ENCODE peak calls at places on chromosome 17, in four cellular contexts. X is H1, T is GM12878, E is HepG2. N is an unnamed sample.
A peak's percentile ranks its signal among the peaks of the same experiment; 100 is the strongest.

GRCh38 chr17:41308251-41308917 is 725 bp downstream of the KRTAP16-1 start:
- DNase-seq in X (no peak), E (no peak), T (peak; percentile 40), N (no peak)

GRCh38 chr17:8791910-8792270 is 7.3 kb downstream of the MFSD6L start:
- DNase-seq in E (no peak), X (no peak), T (no peak), N (no peak)

GRCh38 chr17:79444226-79444625 is 166.6 kb downstream of the RBFOX3 start:
- DNase-seq in T (no peak), E (no peak), X (no peak), N (no peak)

GRCh38 chr17:45190503-45191282 is 29.0 kb downstream of the HEXIM2 start:
- DNase-seq in X (no peak), E (no peak), T (no peak), N (no peak)

GRCh38 chr17:20202141-20202574 is 193.0 kb downstream of the SPECC1 start:
- DNase-seq in X (no peak), T (no peak), E (no peak), N (peak; percentile 77)

GRCh38 chr17:7932483-7932891 is 481 bp downstream of the CNTROB start:
- DNase-seq in X (no peak), T (no peak), E (peak; percentile 12), N (no peak)

GRCh38 chr17:80712610-80713009 is 168.0 kb downstream of the RPTOR start:
- DNase-seq in E (no peak), X (no peak), T (no peak), N (no peak)

GRCh38 chr17:34307110-34307509 is 12.1 kb upstream of the CCL8 start:
- DNase-seq in X (no peak), E (no peak), T (no peak), N (no peak)

GRCh38 chr17:79841369-79842135 is 2.3 kb upstream of the CBX4 start:
- DNase-seq in X (no peak), E (no peak), T (no peak), N (no peak)

GRCh38 chr17:68400404-68400735 is 56.9 kb downstream of the WIPI1 start:
- DNase-seq in E (no peak), T (no peak), X (no peak), N (no peak)

GRCh38 chr17:13864551-13864950 is 204.8 kb upstream of the COX10 start:
- DNase-seq in T (no peak), E (no peak), X (no peak), N (no peak)

GRCh38 chr17:33209671-33210070 is 83.4 kb downstream of the ASIC2 start:
- DNase-seq in T (no peak), E (no peak), X (no peak), N (no peak)

GRCh38 chr17:6695565-6695964 is 17.6 kb downstream of the SLC13A5 start:
- DNase-seq in E (no peak), T (no peak), X (no peak), N (no peak)

GRCh38 chr17:42311240-42312034 is 23.1 kb downstream of the STAT5A start:
- DNase-seq in E (peak; percentile 91), X (no peak), T (no peak), N (no peak)

GRCh38 chr17:2214887-2215615 is 88.5 kb downstream of the SMG6 start:
- DNase-seq in E (no peak), T (no peak), X (no peak), N (no peak)

GRCh38 chr17:9238340-9239259 is 217.3 kb downstream of the NTN1 start:
- DNase-seq in E (no peak), T (no peak), X (no peak), N (no peak)

GRCh38 chr17:5281814-5282638 is at the start of gene RABEP1:
- DNase-seq in E (peak; percentile 75), X (peak; percentile 31), T (peak; percentile 46), N (peak; percentile 78)

GRCh38 chr17:28871056-28871579 is 16.3 kb downstream of the ERAL1 start:
- DNase-seq in E (no peak), X (no peak), T (peak; percentile 79), N (no peak)

DNA sequence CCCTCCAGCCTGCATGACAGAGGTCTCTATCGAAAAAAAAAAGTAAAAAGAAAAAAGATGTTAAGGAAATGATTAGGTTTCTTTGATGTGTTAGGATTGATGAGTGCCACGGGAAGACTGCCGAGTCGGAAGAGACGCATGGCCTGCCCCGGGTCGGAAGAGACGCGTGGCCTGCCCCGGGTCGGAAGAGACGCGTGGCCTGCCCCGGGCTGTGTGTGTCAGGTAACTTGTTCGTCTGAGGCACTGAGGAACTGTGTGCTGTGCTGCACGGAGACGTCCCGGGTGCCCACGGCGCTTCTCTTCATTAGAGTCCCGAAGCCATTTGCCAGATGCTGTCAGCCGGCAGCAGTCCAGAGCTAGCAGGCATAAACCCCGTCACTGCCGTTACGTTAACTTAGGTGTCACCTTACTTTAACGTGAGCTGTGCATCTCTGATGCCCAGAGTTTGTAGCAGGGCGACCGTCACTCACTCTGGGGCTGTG is 40.5 kb upstream of the FASN start:
- DNase-seq in E (no peak), X (no peak), T (no peak), N (no peak)
- TF ChIP-seq SUZ12 in E (no peak), X (no peak), T (no peak), N (no peak)

GRCh38 chr17:57451126-57451690 is 194.9 kb downstream of the MSI2 start:
- DNase-seq in X (no peak), T (no peak), E (no peak), N (no peak)
- H3K9ac ChIP-seq in X (no peak overlapping the region), T (no peak overlapping the region), E (no peak overlapping the region), N (no peak overlapping the region)

GRCh38 chr17:46764709-46765401 is 53.6 kb downstream of the WNT3 start:
- DNase-seq in E (no peak), X (no peak), T (no peak), N (no peak)
- TF ChIP-seq YY1 in E (no peak), X (no peak), T (no peak), N (no peak)

GRCh38 chr17:46982577-46982976 is 3.5 kb upstream of the RPRML start:
- DNase-seq in T (no peak), X (no peak), E (peak; percentile 29), N (no peak)

GRCh38 chr17:46984341-46984740 is 5.3 kb upstream of the RPRML start:
- DNase-seq in E (no peak), X (no peak), T (no peak), N (no peak)

GRCh38 chr17:46986401-46986800 is 7.3 kb upstream of the RPRML start:
- DNase-seq in E (no peak), T (no peak), X (no peak), N (no peak)

GRCh38 chr17:46983782-46984181 is 4.7 kb upstream of the RPRML start:
- DNase-seq in T (no peak), E (no peak), X (no peak), N (no peak)

GRCh38 chr17:46984892-46985291 is 5.8 kb upstream of the RPRML start:
- DNase-seq in T (no peak), E (peak; percentile 49), X (no peak), N (no peak)
- TF ChIP-seq SUZ12 in T (no peak), E (no peak), X (no peak), N (no peak)

GRCh38 chr17:48734328-48735056 is 5.9 kb upstream of the HOXB13 start:
- DNase-seq in X (no peak), T (no peak), E (no peak), N (no peak)
- H3K9ac ChIP-seq in X (no peak overlapping the region), T (no peak overlapping the region), E (no peak overlapping the region), N (no peak overlapping the region)

DNA sequence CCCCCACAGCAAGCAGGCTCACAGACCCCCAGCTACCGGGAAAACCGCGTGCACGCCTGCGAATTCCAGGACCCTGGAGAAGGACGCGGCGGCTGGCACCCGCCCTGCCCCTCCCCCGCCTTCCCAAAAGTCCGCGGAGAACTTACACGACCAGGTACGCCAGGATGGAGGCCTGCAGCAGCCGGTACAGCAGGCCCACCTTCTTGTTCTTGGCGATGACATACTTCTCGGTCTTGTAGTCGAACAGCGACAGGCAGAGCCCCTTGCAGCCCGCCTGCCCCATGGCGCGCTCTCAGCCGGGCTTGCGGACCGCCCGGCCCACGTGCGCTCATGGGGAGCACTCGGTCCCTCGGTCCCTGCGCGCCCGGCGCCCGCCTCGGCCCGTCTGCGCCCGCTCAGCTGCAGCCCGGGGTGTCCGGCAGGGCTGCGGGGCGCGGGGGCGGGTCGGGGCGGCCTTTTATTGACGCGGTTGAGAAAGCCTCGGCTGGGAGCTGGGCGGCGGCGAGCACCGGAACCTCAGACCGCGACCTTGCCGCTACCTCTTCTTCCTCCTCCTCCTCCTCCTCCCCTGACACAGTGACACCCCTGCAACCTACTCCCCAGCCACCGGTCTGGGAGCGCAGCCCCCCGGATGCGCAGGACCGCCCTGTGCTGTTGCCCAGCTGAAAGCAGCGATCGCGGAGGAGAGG is at the start of gene P2RX5:
- DNase-seq in T (no peak), E (no peak), X (no peak), N (no peak)
- TF ChIP-seq YY1 in T (no peak), E (no peak), X (no peak), N (no peak)

GRCh38 chr17:17491546-17491988 is 4.6 kb downstream of the RASD1 start:
- DNase-seq in X (no peak), T (no peak), E (no peak), N (no peak)
- TF ChIP-seq SUZ12 in X (no peak), T (no peak), E (no peak), N (no peak)

N was measured in NT2/D1.